ENCODE peak calls at places on chromosomes 12 and 14, in ten cellular contexts. One of them, this sample, is unnamed. For H3K4me1 and H3K36me3, the result is how much of the 10 kb centered on the place peaks cover.

GRCh38 chr12:89235189-89235993 is 116.9 kb downstream of the DUSP6 start:
- DNase-seq in tibial artery: no peak
- DNase-seq in right lobe of liver: no peak
- DNase-seq in aorta: no peak
- DNase-seq in MM.1S: no peak
- DNase-seq in small intestine: no peak
- DNase-seq in Karpas-422: no peak
- DNase-seq in CD8-positive, alpha-beta T cell: no peak
- DNase-seq in heart right ventricle: no peak
- DNase-seq in mucosa of descending colon: no peak
- DNase-seq in this sample: no peak

GRCh38 chr12:101327054-101327453 is 47.1 kb downstream of the UTP20 start:
- DNase-seq in mucosa of descending colon: no peak
- DNase-seq in aorta: no peak
- DNase-seq in heart right ventricle: no peak
- DNase-seq in small intestine: no peak
- DNase-seq in tibial artery: no peak
- DNase-seq in Karpas-422: no peak
- DNase-seq in right lobe of liver: no peak
- DNase-seq in CD8-positive, alpha-beta T cell: no peak
- DNase-seq in MM.1S: no peak
- DNase-seq in this sample: no peak

GRCh38 chr12:54028324-54029201 is at the start of gene HOXC6:
- DNase-seq in small intestine: peak
- DNase-seq in heart right ventricle: no peak
- DNase-seq in mucosa of descending colon: no peak
- DNase-seq in aorta: no peak
- DNase-seq in MM.1S: no peak
- DNase-seq in tibial artery: no peak
- DNase-seq in right lobe of liver: peak
- DNase-seq in CD8-positive, alpha-beta T cell: no peak
- DNase-seq in Karpas-422: peak
- DNase-seq in this sample: no peak

GRCh38 chr12:66898700-66899469 is 220.0 kb upstream of the GRIP1 start:
- DNase-seq in Karpas-422: no peak
- DNase-seq in small intestine: peak
- DNase-seq in tibial artery: no peak
- DNase-seq in MM.1S: no peak
- DNase-seq in CD8-positive, alpha-beta T cell: no peak
- DNase-seq in heart right ventricle: no peak
- DNase-seq in right lobe of liver: no peak
- DNase-seq in mucosa of descending colon: no peak
- DNase-seq in aorta: no peak
- DNase-seq in this sample: no peak

GRCh38 chr12:85564786-85565185 is 271.4 kb downstream of the RASSF9 start:
- DNase-seq in CD8-positive, alpha-beta T cell: no peak
- DNase-seq in MM.1S: no peak
- DNase-seq in aorta: no peak
- DNase-seq in mucosa of descending colon: no peak
- DNase-seq in small intestine: no peak
- DNase-seq in heart right ventricle: no peak
- DNase-seq in Karpas-422: no peak
- DNase-seq in right lobe of liver: no peak
- DNase-seq in tibial artery: no peak
- DNase-seq in this sample: no peak

GRCh38 chr12:14769837-14770494 is 33.3 kb downstream of the WBP11 start:
- DNase-seq in small intestine: peak
- DNase-seq in MM.1S: peak
- DNase-seq in CD8-positive, alpha-beta T cell: peak
- DNase-seq in aorta: peak
- DNase-seq in heart right ventricle: peak
- DNase-seq in mucosa of descending colon: peak
- DNase-seq in right lobe of liver: peak
- DNase-seq in tibial artery: peak
- DNase-seq in Karpas-422: peak
- DNase-seq in this sample: peak

GRCh38 chr12:93167841-93168492 is 209.8 kb upstream of the NUDT4 start:
- DNase-seq in right lobe of liver: no peak
- DNase-seq in tibial artery: no peak
- DNase-seq in small intestine: peak
- DNase-seq in CD8-positive, alpha-beta T cell: no peak
- DNase-seq in aorta: no peak
- DNase-seq in MM.1S: peak
- DNase-seq in mucosa of descending colon: no peak
- DNase-seq in heart right ventricle: no peak
- DNase-seq in Karpas-422: no peak
- DNase-seq in this sample: no peak

GRCh38 chr14:99418217-99418616 is 62.4 kb downstream of the SETD3 start:
- DNase-seq in aorta: no peak
- DNase-seq in right lobe of liver: no peak
- DNase-seq in small intestine: peak
- DNase-seq in tibial artery: no peak
- DNase-seq in mucosa of descending colon: no peak
- DNase-seq in CD8-positive, alpha-beta T cell: no peak
- DNase-seq in MM.1S: no peak
- DNase-seq in Karpas-422: no peak
- DNase-seq in heart right ventricle: no peak
- DNase-seq in this sample: no peak

GRCh38 chr14:54348001-54348611 is 48.7 kb upstream of the CDKN3 start:
- DNase-seq in heart right ventricle: no peak
- DNase-seq in Karpas-422: peak
- DNase-seq in MM.1S: peak
- DNase-seq in CD8-positive, alpha-beta T cell: no peak
- DNase-seq in mucosa of descending colon: no peak
- DNase-seq in right lobe of liver: no peak
- DNase-seq in small intestine: peak
- DNase-seq in tibial artery: no peak
- DNase-seq in aorta: no peak
- DNase-seq in this sample: no peak

GRCh38 chr14:102998393-102998792 is 59.0 kb downstream of the CDC42BPB start:
- DNase-seq in tibial artery: no peak
- DNase-seq in right lobe of liver: peak
- DNase-seq in MM.1S: no peak
- DNase-seq in aorta: no peak
- DNase-seq in Karpas-422: no peak
- DNase-seq in small intestine: no peak
- DNase-seq in heart right ventricle: no peak
- DNase-seq in CD8-positive, alpha-beta T cell: no peak
- DNase-seq in mucosa of descending colon: no peak
- DNase-seq in this sample: no peak

GRCh38 chr12:111448266-111448830 is 42.6 kb downstream of the SH2B3 start:
- DNase-seq in CD8-positive, alpha-beta T cell: no peak
- DNase-seq in aorta: no peak
- DNase-seq in tibial artery: no peak
- DNase-seq in MM.1S: no peak
- DNase-seq in right lobe of liver: no peak
- DNase-seq in heart right ventricle: no peak
- DNase-seq in Karpas-422: no peak
- DNase-seq in small intestine: no peak
- DNase-seq in mucosa of descending colon: peak
- DNase-seq in this sample: no peak

DNA sequence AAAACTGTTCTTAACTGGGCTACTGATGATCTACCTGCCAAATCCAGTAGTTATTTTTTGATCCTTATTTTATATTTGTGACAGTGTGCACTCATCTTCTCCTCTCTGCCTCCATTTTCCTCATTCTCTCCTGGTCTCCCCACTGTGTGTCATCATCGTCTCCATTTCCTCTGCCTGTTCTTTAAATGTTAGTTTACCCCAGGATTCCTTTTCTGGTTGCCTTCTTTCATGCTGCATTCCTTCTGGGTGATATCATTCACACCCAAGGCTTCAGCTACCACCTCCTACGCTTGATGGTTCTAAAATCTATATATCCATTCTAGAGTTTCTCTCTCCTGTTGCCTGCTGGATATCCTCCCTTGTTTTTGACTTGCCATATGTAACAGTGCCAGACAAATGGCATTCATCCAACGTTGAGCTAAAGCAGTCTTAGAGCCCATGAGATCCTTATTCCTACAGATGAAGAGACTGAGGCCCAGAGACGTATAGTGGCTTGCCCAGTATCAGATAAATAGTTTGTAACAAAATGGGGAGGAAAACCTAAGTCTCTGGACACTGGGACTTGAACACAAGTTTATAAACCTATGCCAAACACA is 109.5 kb downstream of the DIP2B start:
- DNase-seq in MM.1S: no peak
- DNase-seq in small intestine: no peak
- DNase-seq in mucosa of descending colon: no peak
- DNase-seq in aorta: no peak
- DNase-seq in tibial artery: no peak
- DNase-seq in CD8-positive, alpha-beta T cell: no peak
- DNase-seq in right lobe of liver: no peak
- DNase-seq in heart right ventricle: no peak
- DNase-seq in Karpas-422: no peak
- DNase-seq in this sample: no peak
- H3K4me1 ChIP-seq in MM.1S: under half
- H3K4me1 ChIP-seq in small intestine: under half
- H3K4me1 ChIP-seq in mucosa of descending colon: under half
- H3K4me1 ChIP-seq in aorta: under half
- H3K4me1 ChIP-seq in tibial artery: under half
- H3K4me1 ChIP-seq in CD8-positive, alpha-beta T cell: under half
- H3K4me1 ChIP-seq in right lobe of liver: under half
- H3K4me1 ChIP-seq in heart right ventricle: under half
- H3K4me1 ChIP-seq in Karpas-422: under half
- H3K4me1 ChIP-seq in this sample: under half

GRCh38 chr12:31647106-31647505 is 12.4 kb upstream of the ETFBKMT start:
- DNase-seq in mucosa of descending colon: no peak
- DNase-seq in Karpas-422: no peak
- DNase-seq in heart right ventricle: no peak
- DNase-seq in MM.1S: no peak
- DNase-seq in CD8-positive, alpha-beta T cell: no peak
- DNase-seq in small intestine: no peak
- DNase-seq in aorta: no peak
- DNase-seq in tibial artery: no peak
- DNase-seq in right lobe of liver: no peak
- DNase-seq in this sample: no peak
- H3K36me3 ChIP-seq in mucosa of descending colon: under half
- H3K36me3 ChIP-seq in Karpas-422: under half
- H3K36me3 ChIP-seq in heart right ventricle: under half
- H3K36me3 ChIP-seq in MM.1S: under half
- H3K36me3 ChIP-seq in CD8-positive, alpha-beta T cell: under half
- H3K36me3 ChIP-seq in small intestine: under half
- H3K36me3 ChIP-seq in aorta: under half
- H3K36me3 ChIP-seq in tibial artery: under half
- H3K36me3 ChIP-seq in right lobe of liver: under half
- H3K36me3 ChIP-seq in this sample: under half

GRCh38 chr14:75454963-75455546 is 27.2 kb downstream of the JDP2 start:
- DNase-seq in mucosa of descending colon: no peak
- DNase-seq in right lobe of liver: no peak
- DNase-seq in Karpas-422: no peak
- DNase-seq in aorta: peak
- DNase-seq in MM.1S: no peak
- DNase-seq in small intestine: peak
- DNase-seq in tibial artery: peak
- DNase-seq in heart right ventricle: peak
- DNase-seq in CD8-positive, alpha-beta T cell: no peak
- DNase-seq in this sample: peak
- H3K4me1 ChIP-seq in mucosa of descending colon: under half
- H3K4me1 ChIP-seq in right lobe of liver: under half
- H3K4me1 ChIP-seq in Karpas-422: under half
- H3K4me1 ChIP-seq in aorta: under half
- H3K4me1 ChIP-seq in MM.1S: under half
- H3K4me1 ChIP-seq in small intestine: under half
- H3K4me1 ChIP-seq in tibial artery: half or more
- H3K4me1 ChIP-seq in heart right ventricle: half or more
- H3K4me1 ChIP-seq in CD8-positive, alpha-beta T cell: under half
- H3K4me1 ChIP-seq in this sample: under half

GRCh38 chr14:101877766-101878165 is 86.6 kb upstream of the DYNC1H1 start:
- DNase-seq in MM.1S: no peak
- DNase-seq in heart right ventricle: no peak
- DNase-seq in tibial artery: no peak
- DNase-seq in right lobe of liver: no peak
- DNase-seq in mucosa of descending colon: no peak
- DNase-seq in CD8-positive, alpha-beta T cell: no peak
- DNase-seq in Karpas-422: no peak
- DNase-seq in small intestine: no peak
- DNase-seq in aorta: no peak
- DNase-seq in this sample: no peak

GRCh38 chr14:101876539-101876938 is 87.8 kb upstream of the DYNC1H1 start:
- DNase-seq in mucosa of descending colon: peak
- DNase-seq in heart right ventricle: peak
- DNase-seq in aorta: no peak
- DNase-seq in small intestine: peak
- DNase-seq in tibial artery: peak
- DNase-seq in right lobe of liver: no peak
- DNase-seq in MM.1S: peak
- DNase-seq in CD8-positive, alpha-beta T cell: peak
- DNase-seq in Karpas-422: peak
- DNase-seq in this sample: peak

GRCh38 chr14:101880016-101880297 is 84.4 kb upstream of the DYNC1H1 start:
- DNase-seq in right lobe of liver: no peak
- DNase-seq in tibial artery: no peak
- DNase-seq in CD8-positive, alpha-beta T cell: no peak
- DNase-seq in Karpas-422: no peak
- DNase-seq in heart right ventricle: no peak
- DNase-seq in aorta: no peak
- DNase-seq in small intestine: no peak
- DNase-seq in MM.1S: no peak
- DNase-seq in mucosa of descending colon: no peak
- DNase-seq in this sample: no peak

GRCh38 chr14:101879212-101880015 is 85.0 kb upstream of the DYNC1H1 start:
- DNase-seq in small intestine: no peak
- DNase-seq in right lobe of liver: no peak
- DNase-seq in heart right ventricle: no peak
- DNase-seq in tibial artery: no peak
- DNase-seq in mucosa of descending colon: no peak
- DNase-seq in MM.1S: no peak
- DNase-seq in Karpas-422: no peak
- DNase-seq in aorta: no peak
- DNase-seq in CD8-positive, alpha-beta T cell: no peak
- DNase-seq in this sample: no peak

DNA sequence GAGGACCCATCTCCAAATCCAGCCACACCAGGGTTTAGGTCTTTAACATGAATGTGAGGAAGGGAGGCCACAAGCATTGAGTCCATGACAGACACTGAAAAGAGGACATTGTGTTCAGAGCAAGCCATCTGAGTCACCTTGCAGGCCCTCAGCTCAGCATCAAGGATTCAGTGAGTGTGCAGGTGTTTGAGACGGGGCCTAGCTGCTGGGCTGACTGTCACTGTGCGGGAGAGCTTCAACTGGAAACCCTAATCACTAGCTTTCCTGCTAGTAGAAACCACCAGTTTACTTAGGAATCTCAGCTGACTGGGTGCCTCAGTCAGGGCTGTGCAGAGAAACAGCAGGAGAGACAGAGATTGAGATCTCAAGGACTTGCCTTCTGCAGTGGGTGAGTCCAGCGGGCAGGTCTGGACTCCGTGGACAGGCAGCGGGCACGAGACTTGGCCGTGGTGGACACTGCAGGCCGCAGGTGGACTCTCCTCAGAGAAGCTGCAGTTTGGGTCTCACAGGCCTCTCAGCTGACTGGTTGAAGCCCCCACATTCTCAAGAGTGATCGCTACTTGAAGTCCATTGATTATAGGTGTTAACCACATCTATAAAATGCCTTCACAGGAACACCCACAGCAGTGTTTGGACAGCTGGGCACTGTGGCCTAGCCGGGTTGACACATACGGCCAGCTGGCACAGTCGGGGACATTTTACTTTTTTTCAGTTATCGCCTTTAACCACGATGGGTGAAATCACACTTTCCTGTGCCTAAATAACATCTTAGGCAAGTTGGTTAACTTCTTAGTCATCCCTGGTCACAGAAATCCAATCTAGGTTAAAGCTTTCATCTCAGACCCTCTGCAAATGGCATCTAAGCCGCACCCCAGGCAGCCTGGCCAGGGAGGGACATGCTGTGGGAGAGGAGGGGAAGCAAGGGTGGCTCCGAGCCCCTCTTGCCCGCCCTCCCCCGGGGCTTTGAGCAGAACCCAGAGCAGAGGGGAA is 85.9 kb upstream of the DYNC1H1 start:
- DNase-seq in tibial artery: no peak
- DNase-seq in heart right ventricle: no peak
- DNase-seq in mucosa of descending colon: no peak
- DNase-seq in aorta: no peak
- DNase-seq in MM.1S: no peak
- DNase-seq in CD8-positive, alpha-beta T cell: peak
- DNase-seq in Karpas-422: no peak
- DNase-seq in small intestine: no peak
- DNase-seq in right lobe of liver: no peak
- DNase-seq in this sample: no peak
- H3K36me3 ChIP-seq in tibial artery: under half
- H3K36me3 ChIP-seq in heart right ventricle: under half
- H3K36me3 ChIP-seq in mucosa of descending colon: under half
- H3K36me3 ChIP-seq in aorta: under half
- H3K36me3 ChIP-seq in MM.1S: under half
- H3K36me3 ChIP-seq in CD8-positive, alpha-beta T cell: under half
- H3K36me3 ChIP-seq in Karpas-422: under half
- H3K36me3 ChIP-seq in small intestine: under half
- H3K36me3 ChIP-seq in right lobe of liver: under half
- H3K36me3 ChIP-seq in this sample: under half

This sample was measured in left lung.